ENCODE peak calls at places on chromosome 10, in six cellular contexts. E, H, B, O, R and X are unnamed samples.

GRCh38 chr10:34137955-34138354 is 677.1 kb downstream of the PARD3 start:
- DNase-seq in E (no peak), H (no peak), B (no peak), O (no peak), R (no peak), X (no peak)

GRCh38 chr10:64586930-64587503 is 1065.8 kb downstream of the REEP3 start:
- DNase-seq in E (no peak), H (no peak), B (no peak), O (no peak), R (no peak), X (no peak)

GRCh38 chr10:46542567-46543323 is 13.7 kb downstream of the GPRIN2 start:
- DNase-seq in E (peak), H (no peak), B (no peak), O (no peak), R (peak), X (no peak)

GRCh38 chr10:73887038-73888015 is 13.0 kb upstream of the CAMK2G start:
- DNase-seq in E (peak), H (no peak), B (no peak), O (peak), R (peak), X (peak)

GRCh38 chr10:102267748-102268147 is 22.4 kb downstream of the GBF1 start:
- DNase-seq in E (no peak), H (no peak), B (no peak), O (peak), R (no peak), X (peak)

GRCh38 chr10:86899128-86899527 is 58.3 kb downstream of the MMRN2 start:
- DNase-seq in E (no peak), H (no peak), B (no peak), O (no peak), R (no peak), X (no peak)

GRCh38 chr10:77801474-77802238 is 124.9 kb downstream of the DLG5 start:
- DNase-seq in E (no peak), H (peak), B (no peak), O (peak), R (peak), X (no peak)

GRCh38 chr10:102324061-102324460 is 71.4 kb upstream of the NFKB2 start:
- DNase-seq in E (no peak), H (no peak), B (no peak), O (peak), R (no peak), X (peak)

GRCh38 chr10:104809288-104810090 is 168.4 kb downstream of the SORCS3 start:
- DNase-seq in E (no peak), H (peak), B (no peak), O (no peak), R (no peak), X (no peak)

GRCh38 chr10:1551636-1552338 is 185.5 kb downstream of the ADARB2 start:
- DNase-seq in E (no peak), H (no peak), B (no peak), O (no peak), R (peak), X (no peak)

GRCh38 chr10:44395396-44395795 is 10.5 kb upstream of the CXCL12 start:
- DNase-seq in E (no peak), H (no peak), B (peak), O (no peak), R (no peak), X (no peak)

DNA sequence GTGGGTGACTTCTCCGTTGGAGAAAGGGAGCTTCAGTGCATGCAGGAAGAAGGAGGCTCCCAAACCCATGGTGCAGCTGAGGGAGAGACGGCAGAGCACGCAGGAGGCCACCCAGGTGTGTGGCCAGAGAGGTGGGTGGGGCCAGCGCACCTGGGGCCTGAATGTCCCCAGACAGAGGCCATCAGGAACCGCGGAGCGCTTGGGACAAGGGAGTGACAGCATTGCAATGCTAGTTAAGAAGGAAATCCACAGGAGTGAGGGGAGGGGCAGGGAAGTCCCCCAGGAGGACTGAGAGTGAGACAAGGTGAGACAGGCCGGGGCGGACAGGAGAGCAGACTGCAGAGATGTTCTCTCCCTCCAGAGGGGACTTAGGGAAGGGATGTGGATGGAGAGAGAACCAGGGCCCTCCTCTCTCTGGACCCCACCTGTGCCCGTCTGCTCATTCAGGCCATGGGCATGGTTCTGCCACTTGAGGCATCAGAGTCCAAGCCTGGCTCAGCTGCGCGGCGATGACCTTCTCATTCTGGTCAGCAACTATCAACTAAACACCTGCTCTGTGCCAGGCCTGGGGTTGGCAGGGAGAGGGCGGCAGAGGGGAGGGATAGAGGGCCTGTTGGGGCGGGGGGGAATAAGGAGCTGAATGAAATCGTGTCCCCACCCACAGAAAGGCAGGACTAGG is 69.4 kb upstream of the COL13A1 start:
- DNase-seq in E (no peak), H (no peak), B (no peak), O (no peak), R (no peak), X (no peak)
- TF ChIP-seq CTCF in E (no peak), H (no peak), B (no peak), O (no peak), R (no peak), X (no peak)

DNA sequence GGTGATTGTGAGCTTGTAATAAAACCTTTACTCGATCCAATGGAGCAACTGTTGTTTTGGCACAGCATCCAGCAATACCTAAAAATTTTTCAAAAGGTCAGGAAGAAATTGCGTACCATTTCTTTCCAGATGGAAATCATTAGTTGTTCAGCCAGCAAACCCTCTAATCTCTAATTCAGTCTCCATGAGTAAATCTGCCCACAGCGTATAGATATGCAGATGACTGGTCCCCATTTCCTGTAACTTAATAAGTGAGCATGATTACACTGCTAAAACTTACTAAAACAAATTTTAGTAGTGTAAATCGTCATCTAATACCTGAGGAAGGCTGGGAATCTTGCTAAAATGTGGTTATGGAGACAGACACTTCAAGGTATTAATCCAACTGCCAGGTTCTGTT is 10.6 kb downstream of the SLC25A16 start:
- DNase-seq in E (no peak), H (no peak), B (no peak), O (peak), R (no peak), X (peak)
- H3K4me3 ChIP-seq in E (no peak), H (no peak), B (no peak), O (no peak), R (no peak), X (no peak)

GRCh38 chr10:125840406-125840805 is 17.1 kb downstream of the BCCIP start:
- DNase-seq in E (no peak), H (no peak), B (no peak), O (no peak), R (no peak), X (no peak)
- TF ChIP-seq CTCF in E (no peak), H (no peak), B (no peak), O (no peak), R (no peak), X (no peak)

GRCh38 chr10:117164878-117165556 is 26.9 kb upstream of the VAX1 start:
- DNase-seq in E (no peak), H (no peak), B (no peak), O (no peak), R (no peak), X (no peak)

GRCh38 chr10:117163061-117163953 is 25.2 kb upstream of the VAX1 start:
- DNase-seq in E (no peak), H (no peak), B (no peak), O (no peak), R (peak), X (no peak)

GRCh38 chr10:117162093-117163021 is 24.3 kb upstream of the VAX1 start:
- DNase-seq in E (no peak), H (no peak), B (no peak), O (no peak), R (no peak), X (no peak)

GRCh38 chr10:117165557-117166419 is 27.7 kb upstream of the VAX1 start:
- DNase-seq in E (no peak), H (no peak), B (no peak), O (peak), R (peak), X (peak)

GRCh38 chr10:117163954-117164292 is 25.9 kb upstream of the VAX1 start:
- DNase-seq in E (no peak), H (no peak), B (no peak), O (no peak), R (no peak), X (no peak)
- H3K4me3 ChIP-seq in E (no peak), H (no peak), B (no peak), O (no peak), R (peak), X (no peak)